ENCODE peak calls at places on chromosome 11, in four cellular contexts. H, B, C and J are unnamed samples.

GRCh38 chr11:2451916-2452694 is 7.3 kb downstream of the KCNQ1 start:
- DNase-seq in H (no peak), B (peak), C (no peak), J (no peak)

GRCh38 chr11:100681064-100681502 is 6.0 kb upstream of the ARHGAP42 start:
- DNase-seq in H (peak), B (peak), C (no peak), J (no peak)

GRCh38 chr11:70122490-70123198 is 44.5 kb downstream of the ANO1 start:
- DNase-seq in H (no peak), B (no peak), C (no peak), J (no peak)

GRCh38 chr11:112219476-112220232 is 6.6 kb upstream of the PTS start:
- DNase-seq in H (no peak), B (peak), C (peak), J (peak)

GRCh38 chr11:114089748-114090147 is 30.2 kb downstream of the ZBTB16 start:
- DNase-seq in H (no peak), B (no peak), C (no peak), J (no peak)

GRCh38 chr11:86919557-86920210 is 35.5 kb downstream of the FZD4 start:
- DNase-seq in H (peak), B (peak), C (no peak), J (peak)

GRCh38 chr11:96200243-96200642 is 142.8 kb downstream of the MAML2 start:
- DNase-seq in H (peak), B (peak), C (no peak), J (no peak)

GRCh38 chr11:112367453-112367852 is 106.8 kb upstream of the PLET1 start:
- DNase-seq in H (no peak), B (no peak), C (no peak), J (no peak)

GRCh38 chr11:83881428-83881827 is 595.3 kb upstream of the CCDC90B start:
- DNase-seq in H (no peak), B (no peak), C (no peak), J (no peak)

GRCh38 chr11:1872267-1872985 is 19.3 kb downstream of the PRR33 start:
- DNase-seq in H (no peak), B (no peak), C (no peak), J (no peak)

GRCh38 chr11:112310867-112311266 is 50.2 kb upstream of the PLET1 start:
- DNase-seq in H (no peak), B (no peak), C (no peak), J (no peak)

GRCh38 chr11:77173494-77173893 is 45.4 kb downstream of the MYO7A start:
- DNase-seq in H (no peak), B (no peak), C (no peak), J (no peak)

GRCh38 chr11:94117871-94118270 is 10.8 kb upstream of the PANX1 start:
- DNase-seq in H (no peak), B (peak), C (no peak), J (no peak)

GRCh38 chr11:92159931-92160330 is 64.7 kb upstream of the FAT3 start:
- DNase-seq in H (no peak), B (no peak), C (no peak), J (no peak)

GRCh38 chr11:66278396-66279091 is 569 bp downstream of the CNIH2 start:
- DNase-seq in H (no peak), B (no peak), C (peak), J (no peak)

GRCh38 chr11:69637956-69638871 is 2.7 kb upstream of the CCND1 start:
- DNase-seq in H (peak), B (peak), C (no peak), J (no peak)

GRCh38 chr11:130089669-130090063 is 20.0 kb downstream of the APLP2 start:
- DNase-seq in H (no peak), B (no peak), C (no peak), J (no peak)

GRCh38 chr11:36431429-36432092 is 78.5 kb downstream of the TRAF6 start:
- DNase-seq in H (peak), B (peak), C (no peak), J (no peak)

GRCh38 chr11:46308632-46309419 is 31.4 kb downstream of the CREB3L1 start:
- DNase-seq in H (no peak), B (peak), C (peak), J (peak)

GRCh38 chr11:62033191-62034044 is 66.0 kb upstream of the FTH1 start:
- DNase-seq in H (no peak), B (no peak), C (no peak), J (no peak)

GRCh38 chr11:100687630-100688395 is 725 bp downstream of the ARHGAP42 start:
- DNase-seq in H (peak), B (peak), C (no peak), J (no peak)

DNA sequence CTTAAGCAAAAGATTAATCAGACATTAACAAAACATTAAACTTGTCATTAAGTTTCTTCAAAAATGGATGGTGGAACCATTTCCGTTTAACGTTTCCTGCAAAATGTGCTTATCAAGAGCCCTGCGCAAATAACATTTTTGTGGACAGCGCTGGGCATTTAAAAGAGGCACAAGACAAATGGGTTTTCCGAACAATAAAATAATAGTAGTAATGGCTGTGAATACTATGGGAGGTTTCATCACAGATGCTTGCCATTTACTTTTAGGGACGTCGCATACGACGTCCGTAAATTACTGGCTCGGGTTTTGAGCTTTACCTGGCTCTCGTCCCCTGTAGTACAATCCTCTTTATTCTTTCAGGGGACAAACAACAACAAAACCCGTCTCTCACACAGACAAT is 1.0 kb downstream of the NPAT start:
- DNase-seq in H (no peak), B (no peak), C (no peak), J (no peak)
- H3K4me3 ChIP-seq in H (peak), B (peak), C (peak), J (peak)

GRCh38 chr11:6353367-6353987 is 33.2 kb upstream of the CAVIN3 start:
- DNase-seq in H (no peak), B (peak), C (peak), J (peak)
- H3K4me3 ChIP-seq in H (no peak), B (no peak), C (no peak), J (no peak)

GRCh38 chr11:125995313-125995712 is 49.5 kb downstream of the VSIG10L2 start:
- DNase-seq in H (no peak), B (no peak), C (no peak), J (peak)
- H3K4me3 ChIP-seq in H (no peak), B (no peak), C (no peak), J (no peak)

GRCh38 chr11:60988658-60989057 is 17.2 kb downstream of the CD6 start:
- DNase-seq in H (no peak), B (no peak), C (no peak), J (no peak)
- H3K4me3 ChIP-seq in H (no peak), B (no peak), C (no peak), J (no peak)

GRCh38 chr11:12173111-12173510 is 62.7 kb downstream of the MICAL2 start:
- DNase-seq in H (no peak), B (no peak), C (no peak), J (no peak)

GRCh38 chr11:12175694-12176241 is 65.4 kb downstream of the MICAL2 start:
- DNase-seq in H (peak), B (peak), C (no peak), J (no peak)

GRCh38 chr11:12171921-12172320 is 61.5 kb downstream of the MICAL2 start:
- DNase-seq in H (no peak), B (no peak), C (no peak), J (no peak)

GRCh38 chr11:12172493-12173013 is 62.2 kb downstream of the MICAL2 start:
- DNase-seq in H (no peak), B (no peak), C (no peak), J (no peak)

DNA sequence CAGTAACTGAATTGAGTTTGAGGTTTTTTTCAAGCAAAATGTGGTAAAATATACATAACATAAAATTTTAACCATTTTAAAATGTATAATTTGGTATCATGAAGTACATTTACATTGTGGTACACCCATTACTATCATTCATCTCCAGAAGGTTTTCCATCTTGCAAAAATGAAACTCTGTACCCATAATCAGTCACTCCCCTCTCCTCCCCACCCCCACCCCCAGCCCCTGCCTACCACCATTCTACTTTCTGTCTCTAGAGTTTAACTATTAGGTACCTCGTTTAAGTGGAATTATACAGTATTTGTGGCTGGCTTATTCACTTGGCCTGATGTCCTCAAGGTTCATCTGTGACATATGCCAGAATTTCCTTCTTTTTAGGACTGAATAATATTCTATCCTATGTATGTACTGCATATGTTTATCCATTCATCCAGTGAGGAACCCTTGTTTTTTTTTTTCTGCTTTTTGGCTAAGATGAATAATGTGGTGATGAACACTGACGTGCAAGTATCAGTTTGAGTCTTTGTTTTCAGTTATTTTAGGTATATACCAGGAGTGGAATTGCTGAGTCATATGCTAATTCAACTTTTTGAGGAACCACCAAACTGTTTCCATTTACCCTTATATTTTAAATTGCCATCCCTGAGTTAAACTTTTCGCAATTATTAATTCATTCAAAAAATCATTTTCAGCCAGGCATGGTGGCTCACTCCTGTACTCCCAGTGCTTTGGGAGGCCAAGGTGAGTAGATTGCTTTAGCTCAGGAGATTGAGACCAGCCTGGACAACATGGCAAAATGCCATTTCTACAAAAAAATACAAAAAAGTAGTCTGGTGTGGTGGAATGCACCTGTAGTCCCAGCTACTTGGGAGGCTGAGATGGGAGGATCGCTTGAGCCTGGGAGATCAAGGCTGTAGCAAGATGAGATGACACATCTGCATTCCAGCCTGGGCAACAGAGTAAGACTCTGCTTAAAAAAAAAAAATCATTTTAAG is 64.1 kb downstream of the MICAL2 start:
- DNase-seq in H (peak), B (peak), C (no peak), J (no peak)
- H3K4me3 ChIP-seq in H (no peak), B (no peak), C (peak), J (no peak)

GRCh38 chr11:117316197-117316961 is at the start of gene BACE1:
- DNase-seq in H (peak), B (peak), C (no peak), J (peak)

GRCh38 chr11:117314840-117315239 is 1.2 kb downstream of the BACE1 start:
- DNase-seq in H (no peak), B (no peak), C (no peak), J (no peak)

GRCh38 chr11:117313103-117313502 is 3.0 kb downstream of the BACE1 start:
- DNase-seq in H (no peak), B (no peak), C (no peak), J (no peak)

GRCh38 chr11:117315285-117316196 is 515 bp downstream of the BACE1 start:
- DNase-seq in H (no peak), B (no peak), C (peak), J (no peak)

GRCh38 chr11:117313828-117314768 is 2.0 kb downstream of the BACE1 start:
- DNase-seq in H (no peak), B (no peak), C (no peak), J (no peak)
- H3K4me3 ChIP-seq in H (peak), B (peak), C (no peak), J (no peak)

GRCh38 chr11:71267807-71268421 is 15.5 kb upstream of the SHANK2 start:
- DNase-seq in H (no peak), B (no peak), C (no peak), J (no peak)

GRCh38 chr11:71266114-71266833 is 13.9 kb upstream of the SHANK2 start:
- DNase-seq in H (no peak), B (no peak), C (no peak), J (no peak)

GRCh38 chr11:71268706-71269321 is 16.4 kb upstream of the SHANK2 start:
- DNase-seq in H (no peak), B (no peak), C (no peak), J (no peak)

GRCh38 chr11:71263391-71263790 is 11.0 kb upstream of the SHANK2 start:
- DNase-seq in H (no peak), B (no peak), C (no peak), J (no peak)

DNA sequence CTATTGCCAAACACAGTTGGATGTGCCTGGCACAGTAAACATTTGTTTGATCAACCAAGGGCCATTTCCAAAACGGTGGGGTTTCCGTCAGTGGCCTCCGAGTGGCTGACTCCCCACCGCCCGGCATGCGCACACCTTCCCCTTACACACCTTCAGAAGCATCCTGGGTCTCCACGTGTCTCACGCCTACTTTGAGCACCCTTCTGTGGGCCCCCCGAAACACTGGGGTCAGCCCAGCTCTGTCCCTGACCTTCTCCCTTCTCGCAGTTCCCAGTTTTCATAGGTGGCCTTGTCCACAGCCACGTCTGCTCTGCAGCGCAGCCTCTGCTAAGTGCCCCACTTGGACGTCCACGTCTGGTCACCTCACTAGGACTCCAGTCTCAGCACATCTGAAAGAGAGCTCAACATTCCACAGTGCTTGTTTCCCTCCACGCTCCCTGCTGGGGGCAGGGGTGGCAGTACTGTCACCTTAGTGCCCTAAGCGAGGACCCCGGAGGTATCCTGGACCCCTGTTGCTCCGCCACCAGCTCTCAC is 13.2 kb upstream of the SHANK2 start:
- DNase-seq in H (no peak), B (no peak), C (no peak), J (no peak)
- H3K4me3 ChIP-seq in H (no peak), B (no peak), C (no peak), J (no peak)